ENCODE peak calls at places on chromosomes 13 and 19, in six cellular contexts. One of them, this sample, is unnamed.

GRCh38 chr19:19752760-19753403 is 20.0 kb upstream of the ZNF14 start:
- DNase-seq in GM23338: no peak
- DNase-seq in neural progenitor cell: no peak
- DNase-seq in hepatocyte: no peak
- DNase-seq in fibroblast of lung: no peak
- DNase-seq in astrocyte: no peak
- DNase-seq in this sample: no peak

GRCh38 chr13:45269204-45269603 is 68.4 kb upstream of the KCTD4 start:
- DNase-seq in GM23338: peak; percentile 45
- DNase-seq in astrocyte: peak; percentile 45
- DNase-seq in neural progenitor cell: no peak
- DNase-seq in fibroblast of lung: peak; percentile 23
- DNase-seq in hepatocyte: no peak
- DNase-seq in this sample: peak; percentile 44

GRCh38 chr19:8355631-8356402 is 8.1 kb upstream of the ANGPTL4 start:
- DNase-seq in neural progenitor cell: no peak
- DNase-seq in GM23338: no peak
- DNase-seq in astrocyte: peak; percentile 96
- DNase-seq in fibroblast of lung: peak; percentile 98
- DNase-seq in hepatocyte: peak; percentile 53
- DNase-seq in this sample: peak; percentile 97

GRCh38 chr13:110092869-110093268 is 214.1 kb downstream of the COL4A1 start:
- DNase-seq in astrocyte: no peak
- DNase-seq in GM23338: no peak
- DNase-seq in neural progenitor cell: no peak
- DNase-seq in fibroblast of lung: no peak
- DNase-seq in hepatocyte: no peak
- DNase-seq in this sample: no peak

GRCh38 chr19:11483176-11484111 is 2.6 kb upstream of the ELAVL3 start:
- DNase-seq in astrocyte: no peak
- DNase-seq in fibroblast of lung: no peak
- DNase-seq in GM23338: peak; percentile 77
- DNase-seq in hepatocyte: no peak
- DNase-seq in neural progenitor cell: no peak
- DNase-seq in this sample: no peak

GRCh38 chr19:18496167-18496979 is 25.5 kb downstream of the ELL start:
- DNase-seq in astrocyte: peak; percentile 44
- DNase-seq in hepatocyte: no peak
- DNase-seq in fibroblast of lung: no peak
- DNase-seq in GM23338: no peak
- DNase-seq in neural progenitor cell: no peak
- DNase-seq in this sample: peak; percentile 82

GRCh38 chr19:12052057-12052570 is 647 bp downstream of the ZNF878 start:
- DNase-seq in neural progenitor cell: no peak
- DNase-seq in astrocyte: peak; percentile 16
- DNase-seq in fibroblast of lung: no peak
- DNase-seq in hepatocyte: peak; percentile 26
- DNase-seq in GM23338: peak; percentile 40
- DNase-seq in this sample: peak; percentile 70

GRCh38 chr13:113863511-113864302 is at the start of gene GAS6:
- DNase-seq in fibroblast of lung: peak; percentile 21
- DNase-seq in GM23338: peak; percentile 48
- DNase-seq in hepatocyte: peak; percentile 69
- DNase-seq in neural progenitor cell: peak; percentile 79
- DNase-seq in astrocyte: no peak
- DNase-seq in this sample: peak; percentile 39

GRCh38 chr13:64723735-64724134 is 2506.4 kb downstream of the PCDH9 start:
- DNase-seq in GM23338: peak; percentile 15
- DNase-seq in neural progenitor cell: no peak
- DNase-seq in astrocyte: peak; percentile 96
- DNase-seq in fibroblast of lung: peak; percentile 61
- DNase-seq in hepatocyte: peak; percentile 52
- DNase-seq in this sample: peak; percentile 93

GRCh38 chr13:45847554-45848224 is 3.9 kb downstream of the SIAH3 start:
- DNase-seq in astrocyte: peak; percentile 27
- DNase-seq in neural progenitor cell: no peak
- DNase-seq in GM23338: no peak
- DNase-seq in hepatocyte: peak; percentile 16
- DNase-seq in fibroblast of lung: no peak
- DNase-seq in this sample: no peak

GRCh38 chr13:79282976-79283375 is 123.1 kb downstream of the RBM26 start:
- DNase-seq in neural progenitor cell: no peak
- DNase-seq in GM23338: no peak
- DNase-seq in hepatocyte: peak; percentile 35
- DNase-seq in astrocyte: no peak
- DNase-seq in fibroblast of lung: peak; percentile 8
- DNase-seq in this sample: peak; percentile 51

GRCh38 chr13:100933841-100934240 is 259.2 kb upstream of the TMTC4 start:
- DNase-seq in astrocyte: no peak
- DNase-seq in GM23338: no peak
- DNase-seq in neural progenitor cell: no peak
- DNase-seq in hepatocyte: no peak
- DNase-seq in fibroblast of lung: no peak
- DNase-seq in this sample: no peak

DNA sequence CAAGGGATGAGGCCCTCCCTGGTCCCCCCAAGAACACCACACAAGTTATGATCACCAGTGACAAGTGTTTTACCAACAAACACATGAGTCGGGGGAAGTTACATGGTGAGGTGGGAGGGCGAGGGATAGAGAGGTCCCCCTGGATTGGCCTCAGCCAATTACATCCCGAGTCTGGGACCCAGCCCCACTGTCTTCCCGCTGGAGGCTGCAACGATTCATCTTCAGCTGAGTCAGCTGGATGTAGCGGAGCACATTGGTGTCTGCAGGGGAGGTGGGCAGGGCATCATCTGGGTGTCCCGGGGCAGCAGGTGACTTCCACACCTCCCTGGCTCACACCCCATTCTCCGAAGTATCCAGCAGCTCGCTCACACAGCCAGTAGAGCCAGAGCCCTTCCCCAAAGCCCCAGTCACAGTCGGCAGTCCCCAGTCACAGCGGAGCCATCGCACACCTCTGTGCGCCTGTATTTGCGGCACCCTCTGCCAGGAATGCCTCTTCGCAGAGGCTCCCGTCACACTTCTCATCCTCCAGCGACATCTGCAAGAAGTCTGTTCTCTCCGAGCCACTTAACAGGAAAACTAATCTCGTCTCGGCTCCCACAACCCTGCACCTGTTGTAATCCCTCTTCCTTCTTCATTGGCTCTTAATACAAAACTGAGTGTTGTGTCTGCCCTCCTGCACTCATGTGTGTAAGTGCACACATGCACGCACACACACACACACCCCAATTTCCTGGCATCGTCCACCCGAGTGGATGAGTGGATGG is 2.0 kb downstream of the TTC9B start:
- DNase-seq in neural progenitor cell: no peak
- DNase-seq in astrocyte: no peak
- DNase-seq in fibroblast of lung: no peak
- DNase-seq in GM23338: peak; percentile 32
- DNase-seq in hepatocyte: no peak
- DNase-seq in this sample: no peak
- TF ChIP-seq EZH2 in neural progenitor cell: no peak
- TF ChIP-seq EZH2 in astrocyte: no peak
- TF ChIP-seq EZH2 in fibroblast of lung: peak; percentile 35
- TF ChIP-seq EZH2 in GM23338: no peak
- TF ChIP-seq EZH2 in hepatocyte: no peak
- TF ChIP-seq EZH2 in this sample: no peak

GRCh38 chr13:68715651-68716050 is 1392.0 kb upstream of the ATXN8OS start:
- DNase-seq in astrocyte: no peak
- DNase-seq in neural progenitor cell: no peak
- DNase-seq in GM23338: no peak
- DNase-seq in fibroblast of lung: no peak
- DNase-seq in hepatocyte: no peak
- DNase-seq in this sample: peak; percentile 19

GRCh38 chr13:68714292-68714691 is 1393.3 kb upstream of the ATXN8OS start:
- DNase-seq in neural progenitor cell: peak; percentile 59
- DNase-seq in astrocyte: peak; percentile 8
- DNase-seq in hepatocyte: no peak
- DNase-seq in GM23338: peak; percentile 66
- DNase-seq in fibroblast of lung: no peak
- DNase-seq in this sample: no peak

DNA sequence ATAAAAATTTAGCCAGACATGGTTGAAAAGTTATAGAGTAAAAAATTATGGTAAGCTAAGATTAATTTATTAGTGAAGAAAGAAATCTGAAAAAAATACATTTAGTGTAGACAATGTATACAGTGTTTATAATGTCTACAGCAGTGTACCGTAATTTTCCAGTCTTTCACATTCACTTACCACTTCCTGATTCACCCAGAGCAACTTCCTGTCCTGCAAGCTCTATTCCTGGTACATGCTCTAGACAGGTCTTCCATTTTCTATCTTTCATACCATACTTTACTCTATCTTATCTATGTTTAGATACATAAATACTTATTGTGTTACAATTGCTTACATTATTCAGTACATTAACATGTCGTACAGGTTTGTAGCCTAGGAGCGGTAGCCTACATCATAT is 1387.8 kb upstream of the ATXN8OS start:
- DNase-seq in GM23338: no peak
- DNase-seq in astrocyte: no peak
- DNase-seq in hepatocyte: no peak
- DNase-seq in fibroblast of lung: no peak
- DNase-seq in neural progenitor cell: no peak
- DNase-seq in this sample: no peak
- H2AFZ ChIP-seq in GM23338: no peak overlapping the region
- H2AFZ ChIP-seq in astrocyte: no peak overlapping the region
- H2AFZ ChIP-seq in hepatocyte: no peak overlapping the region
- H2AFZ ChIP-seq in fibroblast of lung: no peak overlapping the region
- H2AFZ ChIP-seq in neural progenitor cell: no peak overlapping the region
- H2AFZ ChIP-seq in this sample: no peak overlapping the region

DNA sequence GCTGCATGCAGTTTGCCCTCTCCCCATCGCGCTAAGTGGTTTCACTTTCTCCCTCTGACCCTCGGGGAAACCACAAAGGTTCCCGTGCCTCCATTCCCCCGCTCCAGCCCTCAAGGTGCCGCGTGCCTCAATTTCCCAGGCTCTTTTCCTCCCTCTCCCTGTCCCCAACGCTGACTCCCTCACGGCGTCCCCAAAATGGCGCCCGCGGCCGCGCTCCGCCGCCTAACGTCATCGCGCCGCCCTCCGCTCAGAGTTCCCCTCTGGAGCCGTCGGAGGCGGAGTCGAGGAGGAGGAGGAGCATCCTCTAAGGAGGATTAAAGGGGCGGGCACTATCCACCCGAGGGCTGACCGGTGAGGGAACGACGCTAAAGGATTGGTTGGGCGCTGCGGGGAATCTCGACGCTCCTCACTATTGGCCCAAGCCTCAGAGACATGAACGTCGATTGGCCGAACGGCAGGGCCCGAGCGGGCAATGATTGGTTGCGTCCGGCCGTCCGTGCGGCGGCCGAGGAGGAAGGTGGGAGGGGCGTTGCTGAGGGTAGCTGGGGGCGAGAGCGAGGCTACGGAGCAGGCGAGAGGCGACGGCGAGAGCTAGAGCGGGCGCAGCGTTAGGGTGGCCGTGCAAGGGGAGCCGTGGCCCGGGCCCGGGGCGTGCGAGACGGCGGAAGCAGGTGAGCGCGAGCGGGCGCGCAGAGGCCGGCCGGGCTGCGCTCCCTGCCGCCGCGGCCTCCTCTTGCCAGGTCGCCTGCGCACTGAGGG is at the start of gene ZNF574:
- DNase-seq in fibroblast of lung: peak; percentile 99
- DNase-seq in neural progenitor cell: peak; percentile 100
- DNase-seq in GM23338: peak; percentile 100
- DNase-seq in astrocyte: peak; percentile 98
- DNase-seq in hepatocyte: peak; percentile 100
- DNase-seq in this sample: peak; percentile 98
- H3K4me2 ChIP-seq in fibroblast of lung: peak within 1 kb of the TSS; percentile 87
- H3K4me2 ChIP-seq in neural progenitor cell: peak within 1 kb of the TSS; percentile 96
- H3K4me2 ChIP-seq in GM23338: peak within 1 kb of the TSS; percentile 99
- H3K4me2 ChIP-seq in astrocyte: peak within 1 kb of the TSS; percentile 98
- H3K4me2 ChIP-seq in hepatocyte: peak within 1 kb of the TSS; percentile 93
- H3K4me2 ChIP-seq in this sample: peak within 1 kb of the TSS; percentile 91

GRCh38 chr19:46297700-46298476 is 1.0 kb downstream of the HIF3A start:
- DNase-seq in hepatocyte: peak; percentile 78
- DNase-seq in fibroblast of lung: peak; percentile 92
- DNase-seq in GM23338: no peak
- DNase-seq in neural progenitor cell: peak; percentile 26
- DNase-seq in astrocyte: no peak
- DNase-seq in this sample: no peak

GRCh38 chr19:46299004-46299509 is 2.2 kb downstream of the HIF3A start:
- DNase-seq in GM23338: no peak
- DNase-seq in hepatocyte: peak; percentile 98
- DNase-seq in fibroblast of lung: peak; percentile 96
- DNase-seq in neural progenitor cell: no peak
- DNase-seq in astrocyte: peak; percentile 41
- DNase-seq in this sample: peak; percentile 76

GRCh38 chr19:46295401-46296308 is 1.2 kb upstream of the HIF3A start:
- DNase-seq in hepatocyte: no peak
- DNase-seq in fibroblast of lung: no peak
- DNase-seq in astrocyte: no peak
- DNase-seq in neural progenitor cell: no peak
- DNase-seq in GM23338: no peak
- DNase-seq in this sample: no peak

GRCh38 chr19:46298477-46299003 is 1.7 kb downstream of the HIF3A start:
- DNase-seq in astrocyte: no peak
- DNase-seq in GM23338: peak; percentile 45
- DNase-seq in hepatocyte: no peak
- DNase-seq in neural progenitor cell: no peak
- DNase-seq in fibroblast of lung: no peak
- DNase-seq in this sample: no peak

GRCh38 chr19:46296722-46297431 is at the start of gene HIF3A:
- DNase-seq in GM23338: peak; percentile 99
- DNase-seq in fibroblast of lung: peak; percentile 80
- DNase-seq in astrocyte: no peak
- DNase-seq in neural progenitor cell: peak; percentile 98
- DNase-seq in hepatocyte: peak; percentile 97
- DNase-seq in this sample: no peak
- TF ChIP-seq EZH2 in GM23338: no peak
- TF ChIP-seq EZH2 in fibroblast of lung: no peak
- TF ChIP-seq EZH2 in astrocyte: no peak
- TF ChIP-seq EZH2 in neural progenitor cell: no peak
- TF ChIP-seq EZH2 in hepatocyte: no peak
- TF ChIP-seq EZH2 in this sample: no peak

DNA sequence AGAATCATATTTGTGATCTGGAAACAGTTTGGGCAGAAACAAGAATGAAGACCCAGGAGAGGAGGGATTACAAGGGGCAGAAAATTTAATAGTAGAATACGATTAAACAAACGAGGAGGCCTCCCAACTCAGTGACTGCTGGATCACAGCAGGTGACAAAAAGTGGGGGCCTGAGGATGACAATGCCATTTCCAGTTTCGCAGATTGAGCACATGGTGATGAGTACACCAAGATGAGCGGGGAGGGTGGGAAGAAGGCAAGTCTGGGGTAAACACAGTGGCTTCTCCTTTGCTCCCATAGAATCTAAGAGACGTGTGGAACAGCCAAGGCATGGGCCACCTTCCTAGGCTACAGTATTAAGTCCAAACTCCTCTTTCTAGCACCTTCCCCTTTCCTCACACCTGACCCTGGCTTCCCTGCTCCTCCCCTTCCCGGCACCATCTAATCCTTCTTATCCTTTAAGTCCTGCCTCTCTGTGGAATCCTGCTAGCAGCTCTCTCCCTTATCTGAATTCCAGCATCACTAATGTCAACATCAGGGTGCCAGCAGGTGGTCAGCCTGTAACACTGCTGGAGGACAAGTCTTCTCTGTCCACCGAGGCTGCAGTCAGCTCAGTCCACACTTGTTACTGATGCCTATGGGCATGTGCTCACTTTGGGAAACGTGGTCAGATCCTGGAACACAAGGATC is 13.5 kb downstream of the ATP7B start:
- DNase-seq in GM23338: peak; percentile 63
- DNase-seq in fibroblast of lung: no peak
- DNase-seq in astrocyte: no peak
- DNase-seq in hepatocyte: peak; percentile 72
- DNase-seq in neural progenitor cell: peak; percentile 56
- DNase-seq in this sample: no peak
- H2AFZ ChIP-seq in GM23338: no peak overlapping the region
- H2AFZ ChIP-seq in fibroblast of lung: no peak overlapping the region
- H2AFZ ChIP-seq in astrocyte: no peak overlapping the region
- H2AFZ ChIP-seq in hepatocyte: no peak overlapping the region
- H2AFZ ChIP-seq in neural progenitor cell: no peak overlapping the region
- H2AFZ ChIP-seq in this sample: no peak overlapping the region

GRCh38 chr13:42225051-42225450 is 46.9 kb upstream of the AKAP11 start:
- DNase-seq in neural progenitor cell: no peak
- DNase-seq in GM23338: no peak
- DNase-seq in fibroblast of lung: no peak
- DNase-seq in astrocyte: no peak
- DNase-seq in hepatocyte: no peak
- DNase-seq in this sample: no peak
- H3K4me2 ChIP-seq in neural progenitor cell: no peak overlapping the region
- H3K4me2 ChIP-seq in GM23338: no peak overlapping the region
- H3K4me2 ChIP-seq in fibroblast of lung: no peak overlapping the region
- H3K4me2 ChIP-seq in astrocyte: no peak overlapping the region
- H3K4me2 ChIP-seq in hepatocyte: no peak overlapping the region
- H3K4me2 ChIP-seq in this sample: no peak overlapping the region